ENCODE peak calls at places on chromosomes 6 and 20, in eight cellular contexts. G is adrenal gland, N is stomach, B is uterus, O is thyroid gland, F is sigmoid colon, W is A549, Q is upper lobe of left lung. R is an unnamed sample.
A peak's percentile ranks its signal among the peaks of the same experiment; 100 is the strongest.

GRCh38 chr6:107509506-107509905 is 19.6 kb downstream of the SOBP start:
- DNase-seq in O (no peak), W (no peak), F (no peak), Q (no peak), G (peak; percentile 33), B (no peak), N (peak; percentile 65), R (no peak)

GRCh38 chr6:66210964-66211363 is 503.9 kb upstream of the EYS start:
- DNase-seq in B (no peak), Q (no peak), O (no peak), G (no peak), W (no peak), F (no peak), N (no peak), R (no peak)

GRCh38 chr20:4507288-4507719 is 214.4 kb upstream of the PRND start:
- DNase-seq in N (no peak), B (no peak), G (no peak), F (no peak), O (no peak), W (peak; percentile 46), Q (no peak), R (no peak)

GRCh38 chr20:45579184-45579583 is at the start of gene WFDC8:
- DNase-seq in G (no peak), Q (no peak), W (no peak), B (no peak), F (no peak), O (peak; percentile 41), N (no peak), R (no peak)

GRCh38 chr6:164336455-164336854 is 921.9 kb downstream of the QKI start:
- DNase-seq in Q (no peak), O (no peak), F (no peak), G (no peak), B (no peak), W (no peak), N (no peak), R (no peak)

GRCh38 chr6:13796781-13797180 is 17.6 kb downstream of the MCUR1 start:
- DNase-seq in B (no peak), W (no peak), G (no peak), Q (no peak), N (no peak), O (no peak), F (no peak), R (no peak)

GRCh38 chr6:45415315-45415714 is 37.6 kb upstream of the SUPT3H start:
- DNase-seq in Q (no peak), W (no peak), G (no peak), B (no peak), N (no peak), F (no peak), O (no peak), R (no peak)

GRCh38 chr20:59342017-59342957 is 41.9 kb downstream of the EDN3 start:
- DNase-seq in W (no peak), O (no peak), F (no peak), N (no peak), G (no peak), Q (no peak), B (no peak), R (no peak)

GRCh38 chr6:107815846-107816245 is 8.3 kb downstream of the SCML4 start:
- DNase-seq in G (no peak), B (no peak), N (no peak), F (no peak), Q (no peak), W (no peak), O (no peak), R (no peak)

GRCh38 chr20:22374678-22375590 is 209.4 kb downstream of the FOXA2 start:
- DNase-seq in G (no peak), Q (no peak), N (no peak), B (no peak), W (no peak), O (no peak), F (no peak), R (no peak)

GRCh38 chr6:50657513-50657912 is 55.8 kb upstream of the TFAP2D start:
- DNase-seq in N (no peak), Q (no peak), W (no peak), O (no peak), F (no peak), G (no peak), B (no peak), R (no peak)

GRCh38 chr6:146803601-146804000 is 204.8 kb downstream of the ADGB start:
- DNase-seq in F (no peak), N (no peak), B (no peak), W (no peak), O (peak; percentile 10), Q (no peak), G (peak; percentile 27), R (peak; percentile 19)

GRCh38 chr6:40256831-40257230 is 322.6 kb upstream of the MOCS1 start:
- DNase-seq in Q (no peak), F (no peak), W (no peak), B (no peak), G (no peak), N (no peak), O (peak; percentile 27), R (no peak)

GRCh38 chr20:5171074-5171789 is 44.4 kb downstream of the CDS2 start:
- DNase-seq in O (no peak), G (no peak), N (no peak), W (no peak), B (peak; percentile 38), Q (no peak), F (no peak), R (no peak)

GRCh38 chr20:57545927-57546662 is 14.8 kb upstream of the PCK1 start:
- DNase-seq in B (no peak), O (no peak), Q (no peak), W (no peak), G (no peak), N (no peak), F (peak; percentile 34), R (no peak)

GRCh38 chr6:34053721-34054120 is 92.2 kb downstream of the GRM4 start:
- DNase-seq in Q (no peak), O (peak; percentile 10), N (no peak), B (no peak), W (no peak), G (no peak), F (no peak), R (no peak)

GRCh38 chr20:47070176-47070575 is 175.5 kb downstream of the EYA2 start:
- DNase-seq in W (no peak), Q (no peak), N (no peak), G (no peak), B (no peak), F (no peak), O (no peak), R (no peak)

GRCh38 chr6:68958327-68958726 is 323.2 kb downstream of the ADGRB3 start:
- DNase-seq in G (no peak), B (no peak), N (no peak), O (no peak), Q (no peak), W (peak; percentile 4), F (no peak), R (no peak)

GRCh38 chr6:139356924-139357323 is 17.5 kb downstream of the CITED2 start:
- DNase-seq in W (no peak), B (no peak), O (no peak), F (no peak), N (no peak), Q (no peak), G (no peak), R (no peak)

GRCh38 chr20:11891081-11891826 is 26.4 kb upstream of the BTBD3 start:
- DNase-seq in Q (peak; percentile 45), G (peak; percentile 57), W (peak; percentile 43), F (peak; percentile 75), B (peak; percentile 59), O (peak; percentile 71), N (peak; percentile 51), R (peak; percentile 68)

DNA sequence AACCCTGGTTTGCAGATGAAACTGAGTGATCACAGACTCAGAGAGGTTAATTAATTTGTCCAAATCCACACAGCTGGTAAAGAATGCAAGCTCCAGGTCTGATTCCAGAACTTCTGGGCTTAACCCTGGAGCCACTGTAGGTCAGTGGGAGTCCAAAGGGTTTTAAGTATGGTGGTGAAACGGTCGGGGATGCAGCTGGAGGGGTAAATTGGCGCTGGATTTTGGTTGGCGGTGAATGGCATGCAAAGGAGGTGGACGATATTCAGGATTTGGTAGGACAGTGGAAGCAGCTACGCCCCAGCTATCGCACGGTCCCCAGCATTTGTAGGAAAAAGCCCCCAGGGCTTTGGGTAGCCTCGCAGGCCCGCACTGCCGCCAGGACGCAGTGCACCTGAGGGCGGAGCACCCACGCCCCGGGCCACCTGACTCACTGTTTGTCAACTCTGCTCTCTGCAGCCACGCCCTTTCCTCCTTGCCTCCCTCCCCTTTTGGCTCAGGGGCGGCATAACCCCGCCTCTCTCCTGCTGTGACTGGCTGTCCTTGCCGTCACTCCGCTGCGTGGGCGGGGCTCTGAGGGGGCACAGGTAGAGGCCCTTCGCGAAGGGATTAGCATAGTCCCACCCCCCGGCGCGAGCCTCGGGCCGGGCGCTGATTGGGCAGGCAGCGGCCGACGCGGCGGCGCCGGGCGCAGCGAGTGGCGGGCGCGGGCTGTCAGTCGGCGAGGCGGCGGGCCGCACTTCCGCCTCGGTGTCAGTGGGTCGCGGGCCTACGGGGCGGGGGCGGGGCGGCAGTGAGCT is at the start of gene OSBPL2:
- DNase-seq in B (peak; percentile 99), W (peak; percentile 98), G (peak; percentile 99), O (peak; percentile 99), Q (peak; percentile 98), N (peak; percentile 99), F (peak; percentile 100), R (peak; percentile 99)
- TF ChIP-seq POLR2A in B (peak; percentile 44), W (no peak), G (no peak), O (peak; percentile 69), Q (no peak), N (no peak), F (no peak), R (peak; percentile 55)

DNA sequence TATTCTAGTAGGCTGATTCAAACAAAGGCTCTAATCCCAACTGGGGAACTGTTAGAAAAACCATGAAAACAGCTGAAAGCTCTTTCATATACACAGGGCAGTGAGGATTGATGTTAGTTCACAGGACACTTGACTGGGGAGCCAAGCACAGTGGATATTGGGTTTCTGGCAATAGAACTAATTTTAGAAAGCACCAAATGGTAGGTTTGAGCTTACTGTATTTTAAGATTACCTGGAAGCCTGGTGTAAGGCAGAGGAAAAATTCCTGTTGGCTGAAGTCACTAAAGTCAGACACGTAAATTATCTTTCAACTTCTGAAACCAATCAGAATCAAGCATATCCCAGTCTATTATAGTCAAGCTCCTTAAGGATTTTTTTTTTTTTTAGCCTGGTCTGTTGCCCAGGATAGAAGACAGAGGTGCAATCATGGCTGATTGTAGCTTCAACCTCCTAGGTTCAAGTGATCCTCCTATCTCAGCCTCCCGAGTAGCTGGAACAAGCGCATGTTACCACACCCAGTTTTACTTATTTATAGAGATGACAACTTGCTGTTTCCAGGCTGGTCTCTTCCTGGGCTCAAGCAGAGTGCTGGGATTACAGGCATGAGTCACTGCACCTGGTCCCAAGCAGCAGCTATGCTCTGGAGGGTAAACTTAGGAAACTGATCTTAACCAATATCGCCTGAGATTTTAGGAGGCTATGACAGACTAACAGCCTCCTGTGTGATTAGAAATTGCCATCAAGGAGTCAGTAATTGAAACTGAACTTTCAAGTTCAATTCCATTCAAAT is 32.5 kb upstream of the SYNCRIP start:
- DNase-seq in O (no peak), Q (no peak), G (peak; percentile 32), B (no peak), N (no peak), F (no peak), W (peak; percentile 47), R (no peak)
- H3K4me3 ChIP-seq in O (peak overlapping the region; percentile 8), Q (no peak overlapping the region), G (no peak overlapping the region), B (no peak overlapping the region), N (peak overlapping the region; percentile 85), F (no peak overlapping the region), W (peak overlapping the region; percentile 97), R (peak overlapping the region; percentile 75)

GRCh38 chr6:30219244-30219643 is 6.0 kb upstream of the TRIM26 start:
- DNase-seq in O (peak; percentile 45), N (peak; percentile 64), W (peak; percentile 58), G (peak; percentile 64), F (no peak), B (no peak), Q (peak; percentile 61), R (no peak)
- TF ChIP-seq POLR2A in O (no peak), N (no peak), W (no peak), G (no peak), F (no peak), B (no peak), Q (no peak), R (no peak)

GRCh38 chr6:1626481-1626880 is 16.8 kb downstream of the FOXC1 start:
- DNase-seq in N (no peak), W (no peak), Q (no peak), F (no peak), O (no peak), G (no peak), B (no peak), R (no peak)
- H3K4me3 ChIP-seq in N (no peak overlapping the region), W (no peak overlapping the region), Q (no peak overlapping the region), F (no peak overlapping the region), O (no peak overlapping the region), G (no peak overlapping the region), B (no peak overlapping the region), R (no peak overlapping the region)